ENCODE peak calls at places on chromosomes 1 and 21, in seven cellular contexts. O is brain microvascular endothelial cell; N is NCI-H1694; T is activated naive CD4-positive, alpha-beta T cell; A is aorta; I is non-pigmented ciliary epithelial cell; J is left cardiac atrium. Z is an unnamed sample.

GRCh38 chr1:204819495-204819894 is 51.2 kb upstream of the NFASC start:
- DNase-seq in O (no peak), N (no peak), T (no peak), A (no peak), I (no peak), J (no peak), Z (no peak)

GRCh38 chr1:172626845-172627244 is 32.1 kb upstream of the FASLG start:
- DNase-seq in O (no peak), N (no peak), T (no peak), A (no peak), I (no peak), J (no peak), Z (no peak)

GRCh38 chr1:94922756-94923465 is 4.0 kb downstream of the CNN3 start:
- DNase-seq in O (no peak), N (no peak), T (no peak), A (no peak), I (no peak), J (no peak), Z (no peak)

GRCh38 chr1:243944429-243945160 is 94.6 kb upstream of the AKT3 start:
- DNase-seq in O (peak; percentile 22), N (peak; percentile 99), T (no peak), A (no peak), I (no peak), J (no peak), Z (no peak)

GRCh38 chr1:32273389-32274208 is 18.3 kb upstream of the HDAC1 start:
- DNase-seq in O (no peak), N (no peak), T (peak; percentile 32), A (no peak), I (no peak), J (no peak), Z (peak; percentile 80)

GRCh38 chr1:87335175-87335992 is 6.7 kb downstream of the LMO4 start:
- DNase-seq in O (peak; percentile 18), N (no peak), T (peak; percentile 10), A (peak; percentile 85), I (no peak), J (peak; percentile 81), Z (peak; percentile 42)

GRCh38 chr1:110916669-110917306 is 43.8 kb downstream of the CD53 start:
- DNase-seq in O (peak; percentile 14), N (no peak), T (no peak), A (no peak), I (no peak), J (no peak), Z (no peak)

GRCh38 chr1:47554901-47555300 is 117.1 kb downstream of the FOXD2 start:
- DNase-seq in O (peak; percentile 29), N (no peak), T (no peak), A (no peak), I (no peak), J (no peak), Z (no peak)

GRCh38 chr1:1422465-1423244 is 1.6 kb upstream of the ANKRD65 start:
- DNase-seq in O (peak; percentile 49), N (no peak), T (no peak), A (peak; percentile 24), I (no peak), J (peak; percentile 21), Z (no peak)

GRCh38 chr1:91830242-91831131 is 55.5 kb downstream of the TGFBR3 start:
- DNase-seq in O (peak; percentile 82), N (no peak), T (no peak), A (peak; percentile 75), I (no peak), J (peak; percentile 76), Z (no peak)

GRCh38 chr1:53390261-53390660 is 62.4 kb upstream of the LRP8 start:
- DNase-seq in O (no peak), N (no peak), T (no peak), A (peak; percentile 68), I (no peak), J (no peak), Z (no peak)

GRCh38 chr21:32918467-32919140 is 107.1 kb upstream of the OLIG2 start:
- DNase-seq in O (no peak), N (peak; percentile 60), T (no peak), A (no peak), I (no peak), J (no peak), Z (no peak)